ENCODE peak calls at places on chromosomes 16 and 17, in four cellular contexts. D is cardiac muscle cell, N is foreskin fibroblast, I is H1. Q is an unnamed sample.

GRCh38 chr17:67461228-67461780 is 84.2 kb downstream of the PITPNC1 start:
- DNase-seq in D (no peak), N (no peak), I (no peak), Q (no peak)

GRCh38 chr17:5282639-5283217 is 644 bp downstream of the RABEP1 start:
- DNase-seq in D (peak), N (peak), I (no peak), Q (peak)

GRCh38 chr17:15406081-15406480 is 61.3 kb downstream of the CDRT4 start:
- DNase-seq in D (peak), N (no peak), I (no peak), Q (no peak)

GRCh38 chr16:79580465-79581200 is 19.9 kb downstream of the MAF start:
- DNase-seq in D (no peak), N (no peak), I (no peak), Q (no peak)

GRCh38 chr17:13374203-13375143 is 227.3 kb downstream of the HS3ST3A1 start:
- DNase-seq in D (no peak), N (no peak), I (no peak), Q (no peak)

GRCh38 chr17:4696432-4696796 is 7.5 kb downstream of the PELP1 start:
- DNase-seq in D (no peak), N (no peak), I (no peak), Q (no peak)

GRCh38 chr16:7325835-7326234 is 6.8 kb upstream of the RBFOX1 start:
- DNase-seq in D (no peak), N (no peak), I (no peak), Q (no peak)

GRCh38 chr17:14198013-14198412 is 38.6 kb downstream of the CDRT15 start:
- DNase-seq in D (peak), N (no peak), I (no peak), Q (no peak)

GRCh38 chr16:3938471-3938842 is 57.9 kb upstream of the CREBBP start:
- DNase-seq in D (no peak), N (no peak), I (no peak), Q (no peak)

GRCh38 chr16:68370921-68371651 is 60.3 kb downstream of the PRMT7 start:
- DNase-seq in D (no peak), N (no peak), I (no peak), Q (no peak)

GRCh38 chr16:54482892-54483574 is 196.4 kb upstream of the IRX3 start:
- DNase-seq in D (peak), N (no peak), I (no peak), Q (no peak)

GRCh38 chr17:73481672-73482071 is 162.6 kb downstream of the SDK2 start:
- DNase-seq in D (no peak), N (no peak), I (no peak), Q (no peak)

GRCh38 chr16:69613283-69614154 is 47.8 kb downstream of the NFAT5 start:
- DNase-seq in D (no peak), N (peak), I (no peak), Q (peak)

GRCh38 chr17:65537845-65538678 is 23.4 kb downstream of the AXIN2 start:
- DNase-seq in D (no peak), N (no peak), I (no peak), Q (no peak)

GRCh38 chr17:4942760-4943508 is 2.9 kb downstream of the RNF167 start:
- DNase-seq in D (no peak), N (no peak), I (no peak), Q (no peak)

GRCh38 chr16:89895482-89896250 is 22.3 kb downstream of the TCF25 start:
- DNase-seq in D (no peak), N (no peak), I (no peak), Q (no peak)

GRCh38 chr16:88373927-88374492 is 8.7 kb upstream of the ZNF469 start:
- DNase-seq in D (no peak), N (no peak), I (no peak), Q (no peak)

GRCh38 chr17:18987862-18988545 is 16.6 kb downstream of the FAM83G start:
- DNase-seq in D (no peak), N (no peak), I (no peak), Q (no peak)

GRCh38 chr16:49924078-49924477 is 68.2 kb upstream of the ZNF423 start:
- DNase-seq in D (no peak), N (no peak), I (no peak), Q (no peak)

GRCh38 chr17:75601057-75601987 is 13.7 kb downstream of the MYO15B start:
- DNase-seq in D (peak), N (peak), I (peak), Q (peak)

GRCh38 chr17:47733047-47733413 is at the start of gene TBX21:
- DNase-seq in D (peak), N (peak), I (no peak), Q (peak)
- TF ChIP-seq CTCF in D (peak), N (no peak), I (no peak), Q (no peak)

GRCh38 chr16:58464916-58465731 is 34.8 kb upstream of the NDRG4 start:
- DNase-seq in D (peak), N (no peak), I (no peak), Q (peak)

GRCh38 chr16:58466396-58466795 is 33.5 kb upstream of the NDRG4 start:
- DNase-seq in D (no peak), N (no peak), I (no peak), Q (no peak)

GRCh38 chr16:58471209-58471975 is 28.6 kb upstream of the NDRG4 start:
- DNase-seq in D (no peak), N (no peak), I (no peak), Q (no peak)

GRCh38 chr16:58465817-58466216 is 34.1 kb upstream of the NDRG4 start:
- DNase-seq in D (no peak), N (no peak), I (no peak), Q (no peak)

GRCh38 chr16:58467915-58468314 is 32.0 kb upstream of the NDRG4 start:
- DNase-seq in D (no peak), N (no peak), I (no peak), Q (no peak)
- TF ChIP-seq CTCF in D (no peak), N (no peak), I (no peak), Q (no peak)

GRCh38 chr16:47460755-47461597 is at the start of the genes ITFG1 and PHKB:
- DNase-seq in D (peak), N (peak), I (peak), Q (peak)
- TF ChIP-seq CTCF in D (peak), N (no peak), I (no peak), Q (no peak)

GRCh38 chr16:30063893-30064745 is 1.4 kb upstream of the ALDOA start:
- DNase-seq in D (peak), N (peak), I (no peak), Q (peak)
- TF ChIP-seq CTCF in D (peak), N (no peak), I (no peak), Q (no peak)

DNA sequence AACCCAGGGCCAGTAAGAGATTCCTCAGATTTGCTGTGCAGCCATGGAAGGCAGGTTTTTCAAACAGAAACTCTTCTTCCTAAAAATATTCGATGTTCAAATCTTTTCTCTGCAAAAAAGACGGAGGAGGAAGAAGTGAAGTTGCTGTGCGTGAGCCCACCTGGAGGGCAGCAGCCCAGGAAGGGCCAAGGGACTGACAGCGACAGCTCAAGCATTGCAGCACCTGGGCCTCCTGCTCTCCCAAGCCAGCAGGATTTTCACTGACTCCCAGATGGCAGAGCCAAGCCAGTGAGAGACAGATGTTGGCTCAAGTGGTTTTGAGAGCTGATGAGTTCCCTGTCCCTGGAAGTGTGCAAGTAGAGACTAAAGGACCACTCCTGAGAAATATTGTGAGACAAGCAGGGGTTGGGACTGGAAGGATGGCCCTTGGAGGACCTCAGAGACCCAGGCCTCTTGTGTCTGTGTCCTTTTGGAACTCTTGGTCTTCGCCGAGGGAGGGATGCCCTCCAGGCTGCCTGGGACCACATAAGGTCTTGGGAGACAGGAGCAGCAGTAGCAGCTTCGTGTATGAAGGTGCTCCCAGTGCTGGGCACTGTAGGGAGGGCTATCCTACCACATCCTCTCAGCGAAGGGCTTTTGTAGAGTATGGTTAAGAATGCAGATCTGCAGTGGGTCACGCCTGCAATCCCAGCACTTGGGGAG is 29.3 kb upstream of the TNFRSF13B start:
- DNase-seq in D (no peak), N (no peak), I (no peak), Q (no peak)
- TF ChIP-seq CTCF in D (no peak), N (no peak), I (no peak), Q (no peak)

GRCh38 chr17:43995150-43995471 is 9.3 kb upstream of the NAGS start:
- DNase-seq in D (no peak), N (no peak), I (no peak), Q (no peak)
- TF ChIP-seq CTCF in D (no peak), N (no peak), I (no peak), Q (no peak)

GRCh38 chr16:77784441-77785356 is 3.7 kb upstream of the VAT1L start:
- DNase-seq in D (no peak), N (no peak), I (no peak), Q (no peak)
- TF ChIP-seq CTCF in D (peak), N (no peak), I (no peak), Q (no peak)

GRCh38 chr16:57795431-57795878 is 6.8 kb downstream of the KIFC3 start:
- DNase-seq in D (peak), N (peak), I (no peak), Q (peak)
- TF ChIP-seq CTCF in D (peak), N (peak), I (peak), Q (peak)

Q was measured in Calu3.